ENCODE peak calls at places on chromosome 6, in four cellular contexts. M is stimulated activated naive B cell treated with anti-CD40 and anti-IgM and Interleukin-4, amounts not matched to agents 10 μg/mL and 1 μg/mL and 100 μg/mL, for 72 hours; E is stimulated activated CD8-positive, alpha-beta memory T cell treated with anti-CD3 and anti-CD28 coated beads, Interleukin-7, amount 100 ng/mL, for 1 hour; C is NCI-H1417. D is an unnamed sample.

GRCh38 chr6:145733207-145733606 is 2.1 kb downstream of the EPM2A start:
- DNase-seq in E (no peak), C (no peak), M (no peak), D (no peak)

GRCh38 chr6:157556671-157557430 is 175.9 kb downstream of the ZDHHC14 start:
- DNase-seq in C (peak), M (no peak), E (no peak), D (no peak)

GRCh38 chr6:37137881-37138568 is 31.9 kb upstream of the PIM1 start:
- DNase-seq in M (no peak), E (no peak), C (no peak), D (no peak)

GRCh38 chr6:144897441-144897921 is 612.3 kb downstream of the UTRN start:
- DNase-seq in M (no peak), E (no peak), C (no peak), D (peak)

GRCh38 chr6:151389640-151390275 is 1.6 kb downstream of the ZBTB2 start:
- DNase-seq in E (no peak), C (peak), M (no peak), D (peak)

GRCh38 chr6:165300401-165300800 is 9.0 kb downstream of the C6orf118 start:
- DNase-seq in M (no peak), E (no peak), C (no peak), D (no peak)

GRCh38 chr6:137203256-137203655 is 15.9 kb downstream of the IFNGR1 start:
- DNase-seq in M (no peak), C (no peak), E (no peak), D (no peak)

GRCh38 chr6:79868098-79868722 is 79.1 kb downstream of the ELOVL4 start:
- DNase-seq in M (peak), E (no peak), C (peak), D (peak)

GRCh38 chr6:114085206-114085605 is 114.3 kb upstream of the HDAC2 start:
- DNase-seq in E (no peak), M (no peak), C (no peak), D (no peak)

GRCh38 chr6:79604583-79605037 is 26.5 kb upstream of the SH3BGRL2 start:
- DNase-seq in E (no peak), C (no peak), M (no peak), D (no peak)

GRCh38 chr6:14584450-14584849 is 466.9 kb downstream of the CD83 start:
- DNase-seq in C (no peak), M (no peak), E (no peak), D (no peak)

D was measured in dermis blood vessel endothelial cell.